ENCODE peak calls at places on chromosome 19, in ten cellular contexts. J is progenitor cell of endocrine pancreas; W is activated T-cell treated with anti-CD3 and anti-CD28 coated beads, Interleukin-2, amount 50 U/mL, for 72 hours; N is tibial artery; O is stimulated activated CD8-positive, alpha-beta memory T cell treated with anti-CD3 and anti-CD28 coated beads, Interleukin-15, amount 100 ng/mL, for 24 hours; K is SHP77; Q is cardiac muscle cell; P is NCI-H748 treated with DMSO at 0.1 percent for 48 hours; V is T-helper 1 cell; E is non-pigmented ciliary epithelial cell. G is an unnamed sample.

GRCh38 chr19:1411255-1412191 is 4.1 kb downstream of the DAZAP1 start:
- DNase-seq in J (no peak), W (no peak), N (no peak), O (no peak), K (no peak), Q (peak; percentile 31), P (no peak), V (no peak), E (no peak), G (no peak)

GRCh38 chr19:18506101-18506534 is 15.8 kb downstream of the ELL start:
- DNase-seq in J (no peak), W (no peak), N (no peak), O (no peak), K (no peak), Q (no peak), P (no peak), V (no peak), E (no peak), G (no peak)

GRCh38 chr19:55193481-55193880 is 13.4 kb upstream of the SYT5 start:
- DNase-seq in J (no peak), W (no peak), N (no peak), O (no peak), K (no peak), Q (no peak), P (no peak), V (no peak), E (no peak), G (no peak)

GRCh38 chr19:11377756-11378155 is 3.3 kb downstream of the SWSAP1 start:
- DNase-seq in J (no peak), W (no peak), N (no peak), O (no peak), K (no peak), Q (no peak), P (no peak), V (no peak), E (no peak), G (no peak)

GRCh38 chr19:18312021-18312534 is 10.8 kb downstream of the LSM4 start:
- DNase-seq in J (no peak), W (no peak), N (no peak), O (no peak), K (no peak), Q (no peak), P (no peak), V (no peak), E (no peak), G (no peak)

GRCh38 chr19:30118760-30119159 is 176.7 kb downstream of the URI1 start:
- DNase-seq in J (no peak), W (no peak), N (no peak), O (no peak), K (no peak), Q (no peak), P (no peak), V (no peak), E (no peak), G (no peak)

GRCh38 chr19:35357867-35358573 is at the start of gene FFAR3:
- DNase-seq in J (no peak), W (no peak), N (peak; percentile 69), O (no peak), K (no peak), Q (peak; percentile 92), P (no peak), V (no peak), E (no peak), G (peak; percentile 68)

GRCh38 chr19:48121909-48122371 is 11.3 kb upstream of the PLA2G4C start:
- DNase-seq in J (no peak), W (no peak), N (no peak), O (no peak), K (no peak), Q (peak; percentile 33), P (no peak), V (no peak), E (no peak), G (no peak)

GRCh38 chr19:3061214-3062161 is 807 bp downstream of the TLE5 start:
- DNase-seq in J (no peak), W (peak; percentile 60), N (peak; percentile 74), O (no peak), K (no peak), Q (peak; percentile 60), P (no peak), V (peak; percentile 70), E (no peak), G (no peak)